ENCODE peak calls at places on chromosomes 13 and 19, in nine cellular contexts. One of them, this sample, is unnamed.

GRCh38 chr19:30649934-30650614 is 277.9 kb downstream of the ZNF536 start:
- DNase-seq in SW 1271: peak; percentile 51
- DNase-seq in activated T-cell treated with anti-CD3 and anti-CD28 coated beads, Interleukin-2, amount 50 U/mL, for 48 hours: peak; percentile 35
- DNase-seq in lung: no peak
- DNase-seq in BE2C: peak; percentile 59
- DNase-seq in fibroblast of the aortic adventitia: peak; percentile 64
- DNase-seq in naive thymus-derived CD4-positive, alpha-beta T cell: no peak
- DNase-seq in BJ: no peak
- DNase-seq in astrocyte of the spinal cord: peak; percentile 51
- DNase-seq in this sample: no peak

GRCh38 chr13:113932060-113932459 is 41.8 kb downstream of the C13orf46 start:
- DNase-seq in BE2C: no peak
- DNase-seq in fibroblast of the aortic adventitia: no peak
- DNase-seq in activated T-cell treated with anti-CD3 and anti-CD28 coated beads, Interleukin-2, amount 50 U/mL, for 48 hours: no peak
- DNase-seq in astrocyte of the spinal cord: no peak
- DNase-seq in naive thymus-derived CD4-positive, alpha-beta T cell: no peak
- DNase-seq in BJ: no peak
- DNase-seq in SW 1271: no peak
- DNase-seq in lung: no peak
- DNase-seq in this sample: no peak

GRCh38 chr19:49212302-49212701 is 54.7 kb downstream of the TRPM4 start:
- DNase-seq in BE2C: peak; percentile 35
- DNase-seq in lung: no peak
- DNase-seq in activated T-cell treated with anti-CD3 and anti-CD28 coated beads, Interleukin-2, amount 50 U/mL, for 48 hours: no peak
- DNase-seq in BJ: no peak
- DNase-seq in astrocyte of the spinal cord: no peak
- DNase-seq in SW 1271: no peak
- DNase-seq in naive thymus-derived CD4-positive, alpha-beta T cell: no peak
- DNase-seq in fibroblast of the aortic adventitia: peak; percentile 18
- DNase-seq in this sample: no peak

GRCh38 chr19:14614099-14614412 is 31.2 kb downstream of the CLEC17A start:
- DNase-seq in astrocyte of the spinal cord: no peak
- DNase-seq in BJ: no peak
- DNase-seq in BE2C: no peak
- DNase-seq in naive thymus-derived CD4-positive, alpha-beta T cell: no peak
- DNase-seq in activated T-cell treated with anti-CD3 and anti-CD28 coated beads, Interleukin-2, amount 50 U/mL, for 48 hours: no peak
- DNase-seq in fibroblast of the aortic adventitia: no peak
- DNase-seq in SW 1271: no peak
- DNase-seq in lung: peak; percentile 29
- DNase-seq in this sample: no peak

GRCh38 chr19:14114854-14115253 is 2.7 kb downstream of the PRKACA start:
- DNase-seq in BE2C: peak; percentile 61
- DNase-seq in astrocyte of the spinal cord: no peak
- DNase-seq in naive thymus-derived CD4-positive, alpha-beta T cell: peak; percentile 34
- DNase-seq in lung: peak; percentile 54
- DNase-seq in BJ: no peak
- DNase-seq in activated T-cell treated with anti-CD3 and anti-CD28 coated beads, Interleukin-2, amount 50 U/mL, for 48 hours: peak; percentile 78
- DNase-seq in fibroblast of the aortic adventitia: no peak
- DNase-seq in SW 1271: no peak
- DNase-seq in this sample: no peak

GRCh38 chr19:4103073-4103418 is 20.9 kb downstream of the MAP2K2 start:
- DNase-seq in naive thymus-derived CD4-positive, alpha-beta T cell: no peak
- DNase-seq in astrocyte of the spinal cord: no peak
- DNase-seq in BE2C: no peak
- DNase-seq in fibroblast of the aortic adventitia: no peak
- DNase-seq in activated T-cell treated with anti-CD3 and anti-CD28 coated beads, Interleukin-2, amount 50 U/mL, for 48 hours: peak; percentile 51
- DNase-seq in lung: no peak
- DNase-seq in BJ: no peak
- DNase-seq in SW 1271: no peak
- DNase-seq in this sample: no peak

GRCh38 chr19:33281296-33281926 is 20.9 kb downstream of the CEBPA start:
- DNase-seq in fibroblast of the aortic adventitia: no peak
- DNase-seq in lung: no peak
- DNase-seq in naive thymus-derived CD4-positive, alpha-beta T cell: no peak
- DNase-seq in SW 1271: no peak
- DNase-seq in BE2C: no peak
- DNase-seq in BJ: no peak
- DNase-seq in activated T-cell treated with anti-CD3 and anti-CD28 coated beads, Interleukin-2, amount 50 U/mL, for 48 hours: no peak
- DNase-seq in astrocyte of the spinal cord: no peak
- DNase-seq in this sample: no peak

GRCh38 chr19:42693760-42694350 is 46.4 kb downstream of the PSG3 start:
- DNase-seq in SW 1271: peak; percentile 29
- DNase-seq in BE2C: peak; percentile 38
- DNase-seq in fibroblast of the aortic adventitia: peak; percentile 53
- DNase-seq in astrocyte of the spinal cord: peak; percentile 36
- DNase-seq in BJ: no peak
- DNase-seq in lung: no peak
- DNase-seq in activated T-cell treated with anti-CD3 and anti-CD28 coated beads, Interleukin-2, amount 50 U/mL, for 48 hours: peak; percentile 19
- DNase-seq in naive thymus-derived CD4-positive, alpha-beta T cell: no peak
- DNase-seq in this sample: no peak

GRCh38 chr19:38095411-38096308 is 128.4 kb downstream of the DPF1 start:
- DNase-seq in BE2C: peak; percentile 79
- DNase-seq in astrocyte of the spinal cord: peak; percentile 71
- DNase-seq in lung: peak; percentile 74
- DNase-seq in SW 1271: peak; percentile 32
- DNase-seq in fibroblast of the aortic adventitia: peak; percentile 68
- DNase-seq in naive thymus-derived CD4-positive, alpha-beta T cell: peak; percentile 44
- DNase-seq in activated T-cell treated with anti-CD3 and anti-CD28 coated beads, Interleukin-2, amount 50 U/mL, for 48 hours: peak; percentile 74
- DNase-seq in BJ: peak; percentile 37
- DNase-seq in this sample: peak; percentile 19

GRCh38 chr19:30224689-30225606 is 147.2 kb upstream of the ZNF536 start:
- DNase-seq in BE2C: peak; percentile 70
- DNase-seq in BJ: no peak
- DNase-seq in naive thymus-derived CD4-positive, alpha-beta T cell: no peak
- DNase-seq in SW 1271: no peak
- DNase-seq in astrocyte of the spinal cord: no peak
- DNase-seq in fibroblast of the aortic adventitia: no peak
- DNase-seq in activated T-cell treated with anti-CD3 and anti-CD28 coated beads, Interleukin-2, amount 50 U/mL, for 48 hours: peak; percentile 35
- DNase-seq in lung: no peak
- DNase-seq in this sample: no peak

GRCh38 chr13:44141213-44141724 is 232.4 kb upstream of the SERP2 start:
- DNase-seq in BE2C: no peak
- DNase-seq in fibroblast of the aortic adventitia: peak; percentile 35
- DNase-seq in activated T-cell treated with anti-CD3 and anti-CD28 coated beads, Interleukin-2, amount 50 U/mL, for 48 hours: no peak
- DNase-seq in astrocyte of the spinal cord: peak; percentile 22
- DNase-seq in naive thymus-derived CD4-positive, alpha-beta T cell: no peak
- DNase-seq in BJ: no peak
- DNase-seq in SW 1271: peak; percentile 37
- DNase-seq in lung: peak; percentile 35
- DNase-seq in this sample: no peak

GRCh38 chr13:44373601-44374347 is at the start of gene SERP2:
- DNase-seq in naive thymus-derived CD4-positive, alpha-beta T cell: peak; percentile 5
- DNase-seq in astrocyte of the spinal cord: peak; percentile 32
- DNase-seq in BJ: no peak
- DNase-seq in BE2C: peak; percentile 69
- DNase-seq in fibroblast of the aortic adventitia: peak; percentile 34
- DNase-seq in SW 1271: no peak
- DNase-seq in lung: no peak
- DNase-seq in activated T-cell treated with anti-CD3 and anti-CD28 coated beads, Interleukin-2, amount 50 U/mL, for 48 hours: peak; percentile 37
- DNase-seq in this sample: no peak

GRCh38 chr13:100075700-100076587 is 12.9 kb upstream of the PCCA start:
- DNase-seq in astrocyte of the spinal cord: no peak
- DNase-seq in naive thymus-derived CD4-positive, alpha-beta T cell: no peak
- DNase-seq in SW 1271: no peak
- DNase-seq in lung: no peak
- DNase-seq in activated T-cell treated with anti-CD3 and anti-CD28 coated beads, Interleukin-2, amount 50 U/mL, for 48 hours: no peak
- DNase-seq in BJ: no peak
- DNase-seq in BE2C: no peak
- DNase-seq in fibroblast of the aortic adventitia: no peak
- DNase-seq in this sample: no peak

GRCh38 chr13:109180905-109181425 is 551.6 kb downstream of the MYO16 start:
- DNase-seq in BJ: peak; percentile 82
- DNase-seq in naive thymus-derived CD4-positive, alpha-beta T cell: no peak
- DNase-seq in BE2C: no peak
- DNase-seq in SW 1271: no peak
- DNase-seq in activated T-cell treated with anti-CD3 and anti-CD28 coated beads, Interleukin-2, amount 50 U/mL, for 48 hours: no peak
- DNase-seq in lung: no peak
- DNase-seq in fibroblast of the aortic adventitia: peak; percentile 47
- DNase-seq in astrocyte of the spinal cord: peak; percentile 87
- DNase-seq in this sample: peak; percentile 90

GRCh38 chr13:97967948-97968347 is 14.5 kb downstream of the IPO5 start:
- DNase-seq in lung: no peak
- DNase-seq in astrocyte of the spinal cord: no peak
- DNase-seq in SW 1271: no peak
- DNase-seq in naive thymus-derived CD4-positive, alpha-beta T cell: no peak
- DNase-seq in fibroblast of the aortic adventitia: peak; percentile 84
- DNase-seq in BJ: no peak
- DNase-seq in activated T-cell treated with anti-CD3 and anti-CD28 coated beads, Interleukin-2, amount 50 U/mL, for 48 hours: no peak
- DNase-seq in BE2C: no peak
- DNase-seq in this sample: no peak

GRCh38 chr19:14559916-14560775 is 11.7 kb downstream of the NDUFB7 start:
- DNase-seq in astrocyte of the spinal cord: no peak
- DNase-seq in BJ: no peak
- DNase-seq in activated T-cell treated with anti-CD3 and anti-CD28 coated beads, Interleukin-2, amount 50 U/mL, for 48 hours: no peak
- DNase-seq in fibroblast of the aortic adventitia: no peak
- DNase-seq in lung: no peak
- DNase-seq in BE2C: no peak
- DNase-seq in SW 1271: no peak
- DNase-seq in naive thymus-derived CD4-positive, alpha-beta T cell: no peak
- DNase-seq in this sample: no peak

GRCh38 chr13:103833453-103833852 is 767.2 kb upstream of the SLC10A2 start:
- DNase-seq in BJ: no peak
- DNase-seq in fibroblast of the aortic adventitia: no peak
- DNase-seq in activated T-cell treated with anti-CD3 and anti-CD28 coated beads, Interleukin-2, amount 50 U/mL, for 48 hours: no peak
- DNase-seq in SW 1271: no peak
- DNase-seq in astrocyte of the spinal cord: no peak
- DNase-seq in BE2C: no peak
- DNase-seq in naive thymus-derived CD4-positive, alpha-beta T cell: no peak
- DNase-seq in lung: no peak
- DNase-seq in this sample: no peak

GRCh38 chr13:95494082-95494681 is 58.3 kb upstream of the CLDN10 start:
- DNase-seq in SW 1271: peak; percentile 59
- DNase-seq in activated T-cell treated with anti-CD3 and anti-CD28 coated beads, Interleukin-2, amount 50 U/mL, for 48 hours: no peak
- DNase-seq in BE2C: peak; percentile 32
- DNase-seq in naive thymus-derived CD4-positive, alpha-beta T cell: peak; percentile 35
- DNase-seq in astrocyte of the spinal cord: peak; percentile 75
- DNase-seq in lung: no peak
- DNase-seq in fibroblast of the aortic adventitia: peak; percentile 83
- DNase-seq in BJ: peak; percentile 9
- DNase-seq in this sample: no peak

GRCh38 chr19:19319725-19320361 is 466 bp downstream of the SUGP1 start:
- DNase-seq in naive thymus-derived CD4-positive, alpha-beta T cell: no peak
- DNase-seq in SW 1271: no peak
- DNase-seq in lung: no peak
- DNase-seq in BE2C: no peak
- DNase-seq in fibroblast of the aortic adventitia: no peak
- DNase-seq in BJ: no peak
- DNase-seq in astrocyte of the spinal cord: no peak
- DNase-seq in activated T-cell treated with anti-CD3 and anti-CD28 coated beads, Interleukin-2, amount 50 U/mL, for 48 hours: no peak
- DNase-seq in this sample: no peak

GRCh38 chr13:99980201-99981114 is 1.1 kb upstream of the ZIC2 start:
- DNase-seq in BJ: no peak
- DNase-seq in fibroblast of the aortic adventitia: peak; percentile 29
- DNase-seq in naive thymus-derived CD4-positive, alpha-beta T cell: peak; percentile 54
- DNase-seq in astrocyte of the spinal cord: peak; percentile 88
- DNase-seq in activated T-cell treated with anti-CD3 and anti-CD28 coated beads, Interleukin-2, amount 50 U/mL, for 48 hours: peak; percentile 75
- DNase-seq in BE2C: peak; percentile 86
- DNase-seq in SW 1271: peak; percentile 90
- DNase-seq in lung: no peak
- DNase-seq in this sample: no peak

GRCh38 chr13:46962286-46962941 is 65.6 kb upstream of the HTR2A start:
- DNase-seq in BJ: no peak
- DNase-seq in activated T-cell treated with anti-CD3 and anti-CD28 coated beads, Interleukin-2, amount 50 U/mL, for 48 hours: no peak
- DNase-seq in fibroblast of the aortic adventitia: peak; percentile 35
- DNase-seq in naive thymus-derived CD4-positive, alpha-beta T cell: no peak
- DNase-seq in astrocyte of the spinal cord: peak; percentile 23
- DNase-seq in SW 1271: peak; percentile 18
- DNase-seq in lung: no peak
- DNase-seq in BE2C: no peak
- DNase-seq in this sample: no peak

GRCh38 chr19:18417250-18418033 is 1.8 kb upstream of the SSBP4 start:
- DNase-seq in lung: no peak
- DNase-seq in fibroblast of the aortic adventitia: peak; percentile 72
- DNase-seq in SW 1271: peak; percentile 71
- DNase-seq in naive thymus-derived CD4-positive, alpha-beta T cell: no peak
- DNase-seq in activated T-cell treated with anti-CD3 and anti-CD28 coated beads, Interleukin-2, amount 50 U/mL, for 48 hours: no peak
- DNase-seq in BJ: no peak
- DNase-seq in astrocyte of the spinal cord: peak; percentile 90
- DNase-seq in BE2C: peak; percentile 86
- DNase-seq in this sample: no peak